ENCODE peak calls at places on chromosome 3, in seven cellular contexts. One of them, this sample, is unnamed.

GRCh38 chr3:117910820-117911524 is 1123.7 kb downstream of the IGSF11 start:
- ATAC-seq in stimulated activated effector memory CD8-positive, alpha-beta T cell treated with anti-CD3 and anti-CD28 coated beads, Interleukin-12 subunit alpha, Interleukin-12 subunit beta, amount 100 ng/mL, for 72 hours: no peak
- ATAC-seq in T-cell: no peak
- ATAC-seq in activated CD4-positive, CD25-positive, alpha-beta regulatory T cell treated with anti-CD3 and anti-CD28 coated beads, Interleukin-2, amount 50 U/mL, for 24 hours: no peak
- ATAC-seq in left lung: no peak
- ATAC-seq in pancreas: peak
- ATAC-seq in gastrocnemius medialis: no peak
- ATAC-seq in this sample: no peak

GRCh38 chr3:185724761-185725160 is 100.1 kb downstream of the IGF2BP2 start:
- ATAC-seq in stimulated activated effector memory CD8-positive, alpha-beta T cell treated with anti-CD3 and anti-CD28 coated beads, Interleukin-12 subunit alpha, Interleukin-12 subunit beta, amount 100 ng/mL, for 72 hours: no peak
- ATAC-seq in T-cell: no peak
- ATAC-seq in activated CD4-positive, CD25-positive, alpha-beta regulatory T cell treated with anti-CD3 and anti-CD28 coated beads, Interleukin-2, amount 50 U/mL, for 24 hours: no peak
- ATAC-seq in left lung: no peak
- ATAC-seq in pancreas: no peak
- ATAC-seq in gastrocnemius medialis: no peak
- ATAC-seq in this sample: no peak

GRCh38 chr3:51401639-51402166 is 10.6 kb downstream of the RBM15B start:
- ATAC-seq in stimulated activated effector memory CD8-positive, alpha-beta T cell treated with anti-CD3 and anti-CD28 coated beads, Interleukin-12 subunit alpha, Interleukin-12 subunit beta, amount 100 ng/mL, for 72 hours: no peak
- ATAC-seq in T-cell: no peak
- ATAC-seq in activated CD4-positive, CD25-positive, alpha-beta regulatory T cell treated with anti-CD3 and anti-CD28 coated beads, Interleukin-2, amount 50 U/mL, for 24 hours: no peak
- ATAC-seq in left lung: peak
- ATAC-seq in pancreas: peak
- ATAC-seq in gastrocnemius medialis: no peak
- ATAC-seq in this sample: peak

GRCh38 chr3:31724681-31725080 is 192.0 kb downstream of the STT3B start:
- ATAC-seq in stimulated activated effector memory CD8-positive, alpha-beta T cell treated with anti-CD3 and anti-CD28 coated beads, Interleukin-12 subunit alpha, Interleukin-12 subunit beta, amount 100 ng/mL, for 72 hours: peak
- ATAC-seq in T-cell: no peak
- ATAC-seq in activated CD4-positive, CD25-positive, alpha-beta regulatory T cell treated with anti-CD3 and anti-CD28 coated beads, Interleukin-2, amount 50 U/mL, for 24 hours: no peak
- ATAC-seq in left lung: no peak
- ATAC-seq in pancreas: no peak
- ATAC-seq in gastrocnemius medialis: no peak
- ATAC-seq in this sample: no peak

GRCh38 chr3:135784557-135784956 is 181.0 kb upstream of the PPP2R3A start:
- ATAC-seq in stimulated activated effector memory CD8-positive, alpha-beta T cell treated with anti-CD3 and anti-CD28 coated beads, Interleukin-12 subunit alpha, Interleukin-12 subunit beta, amount 100 ng/mL, for 72 hours: no peak
- ATAC-seq in T-cell: no peak
- ATAC-seq in activated CD4-positive, CD25-positive, alpha-beta regulatory T cell treated with anti-CD3 and anti-CD28 coated beads, Interleukin-2, amount 50 U/mL, for 24 hours: no peak
- ATAC-seq in left lung: no peak
- ATAC-seq in pancreas: peak
- ATAC-seq in gastrocnemius medialis: no peak
- ATAC-seq in this sample: no peak

GRCh38 chr3:153087595-153088566 is 74.1 kb upstream of the RAP2B start:
- ATAC-seq in stimulated activated effector memory CD8-positive, alpha-beta T cell treated with anti-CD3 and anti-CD28 coated beads, Interleukin-12 subunit alpha, Interleukin-12 subunit beta, amount 100 ng/mL, for 72 hours: no peak
- ATAC-seq in T-cell: no peak
- ATAC-seq in activated CD4-positive, CD25-positive, alpha-beta regulatory T cell treated with anti-CD3 and anti-CD28 coated beads, Interleukin-2, amount 50 U/mL, for 24 hours: no peak
- ATAC-seq in left lung: no peak
- ATAC-seq in pancreas: no peak
- ATAC-seq in gastrocnemius medialis: no peak
- ATAC-seq in this sample: no peak

GRCh38 chr3:38805765-38806386 is 10.1 kb downstream of the SCN10A start:
- ATAC-seq in stimulated activated effector memory CD8-positive, alpha-beta T cell treated with anti-CD3 and anti-CD28 coated beads, Interleukin-12 subunit alpha, Interleukin-12 subunit beta, amount 100 ng/mL, for 72 hours: no peak
- ATAC-seq in T-cell: no peak
- ATAC-seq in activated CD4-positive, CD25-positive, alpha-beta regulatory T cell treated with anti-CD3 and anti-CD28 coated beads, Interleukin-2, amount 50 U/mL, for 24 hours: no peak
- ATAC-seq in left lung: peak
- ATAC-seq in pancreas: peak
- ATAC-seq in gastrocnemius medialis: no peak
- ATAC-seq in this sample: no peak

GRCh38 chr3:128487538-128487812 is 5.5 kb downstream of the GATA2 start:
- ATAC-seq in stimulated activated effector memory CD8-positive, alpha-beta T cell treated with anti-CD3 and anti-CD28 coated beads, Interleukin-12 subunit alpha, Interleukin-12 subunit beta, amount 100 ng/mL, for 72 hours: no peak
- ATAC-seq in T-cell: peak
- ATAC-seq in activated CD4-positive, CD25-positive, alpha-beta regulatory T cell treated with anti-CD3 and anti-CD28 coated beads, Interleukin-2, amount 50 U/mL, for 24 hours: peak
- ATAC-seq in left lung: no peak
- ATAC-seq in pancreas: no peak
- ATAC-seq in gastrocnemius medialis: no peak
- ATAC-seq in this sample: no peak

GRCh38 chr3:136931587-136931986 is 26.2 kb upstream of the IL20RB start:
- ATAC-seq in stimulated activated effector memory CD8-positive, alpha-beta T cell treated with anti-CD3 and anti-CD28 coated beads, Interleukin-12 subunit alpha, Interleukin-12 subunit beta, amount 100 ng/mL, for 72 hours: peak
- ATAC-seq in T-cell: no peak
- ATAC-seq in activated CD4-positive, CD25-positive, alpha-beta regulatory T cell treated with anti-CD3 and anti-CD28 coated beads, Interleukin-2, amount 50 U/mL, for 24 hours: no peak
- ATAC-seq in left lung: no peak
- ATAC-seq in pancreas: no peak
- ATAC-seq in gastrocnemius medialis: no peak
- ATAC-seq in this sample: no peak

GRCh38 chr3:125061170-125061569 is 5.4 kb upstream of the HEG1 start:
- ATAC-seq in stimulated activated effector memory CD8-positive, alpha-beta T cell treated with anti-CD3 and anti-CD28 coated beads, Interleukin-12 subunit alpha, Interleukin-12 subunit beta, amount 100 ng/mL, for 72 hours: no peak
- ATAC-seq in T-cell: no peak
- ATAC-seq in activated CD4-positive, CD25-positive, alpha-beta regulatory T cell treated with anti-CD3 and anti-CD28 coated beads, Interleukin-2, amount 50 U/mL, for 24 hours: no peak
- ATAC-seq in left lung: peak
- ATAC-seq in pancreas: no peak
- ATAC-seq in gastrocnemius medialis: peak
- ATAC-seq in this sample: peak

GRCh38 chr3:140251678-140252077 is 316.7 kb downstream of the CLSTN2 start:
- ATAC-seq in stimulated activated effector memory CD8-positive, alpha-beta T cell treated with anti-CD3 and anti-CD28 coated beads, Interleukin-12 subunit alpha, Interleukin-12 subunit beta, amount 100 ng/mL, for 72 hours: no peak
- ATAC-seq in T-cell: no peak
- ATAC-seq in activated CD4-positive, CD25-positive, alpha-beta regulatory T cell treated with anti-CD3 and anti-CD28 coated beads, Interleukin-2, amount 50 U/mL, for 24 hours: no peak
- ATAC-seq in left lung: no peak
- ATAC-seq in pancreas: no peak
- ATAC-seq in gastrocnemius medialis: no peak
- ATAC-seq in this sample: no peak

This sample was measured in gastroesophageal sphincter.